ENCODE peak calls at places on chromosomes 6 and 20, in ten cellular contexts. Q is fibroblast of lung, D is NCI-H2081, P is spleen, R is anterior cingulate cortex, Y is natural killer cell, E is psoas muscle, X is endothelial cell, H is A549, S is OCI-LY7. Z is an unnamed sample.

GRCh38 chr20:555933-556332 is 12.3 kb upstream of the CSNK2A1 start:
- DNase-seq in E (no peak), R (no peak), P (no peak), S (no peak), H (no peak), Y (no peak), X (no peak), D (no peak), Q (no peak), Z (no peak)

GRCh38 chr6:129105035-129105434 is 222.1 kb downstream of the LAMA2 start:
- DNase-seq in X (no peak), P (no peak), E (no peak), Q (peak), D (peak), H (no peak), S (no peak), R (no peak), Y (no peak), Z (no peak)

GRCh38 chr6:33993653-33994052 is 152.2 kb downstream of the GRM4 start:
- DNase-seq in H (no peak), Y (no peak), P (peak), R (no peak), S (no peak), X (no peak), D (no peak), E (no peak), Q (no peak), Z (peak)

GRCh38 chr20:11362450-11362849 is 555.2 kb upstream of the BTBD3 start:
- DNase-seq in D (no peak), X (no peak), Q (no peak), H (no peak), E (no peak), S (no peak), P (no peak), Y (no peak), R (no peak), Z (no peak)

GRCh38 chr6:17013701-17014100 is 88.1 kb upstream of the STMND1 start:
- DNase-seq in S (no peak), Y (no peak), H (no peak), P (no peak), X (no peak), D (no peak), R (no peak), Q (peak), E (no peak), Z (no peak)

GRCh38 chr6:26550250-26550993 is 12.3 kb downstream of the HMGN4 start:
- DNase-seq in Y (peak), R (no peak), P (peak), X (peak), D (peak), E (peak), H (no peak), S (peak), Q (peak), Z (peak)

GRCh38 chr6:101738481-101738880 is 345.0 kb downstream of the GRIK2 start:
- DNase-seq in P (no peak), R (no peak), X (no peak), H (no peak), D (no peak), Y (no peak), S (no peak), Q (no peak), E (no peak), Z (no peak)

GRCh38 chr6:125310994-125311649 is 9.4 kb upstream of the HDDC2 start:
- DNase-seq in H (peak), Y (no peak), X (peak), R (peak), D (peak), E (no peak), S (peak), Q (peak), P (no peak), Z (no peak)

GRCh38 chr20:6164421-6165341 is 41.9 kb upstream of the FERMT1 start:
- DNase-seq in Q (no peak), E (peak), S (no peak), X (no peak), R (no peak), D (no peak), P (no peak), Y (no peak), H (no peak), Z (no peak)

Z was measured in type B pancreatic cell.